ENCODE peak calls at places on chromosomes 11 and 22, in six cellular contexts. U, X, D, P, I and S are unnamed samples.

GRCh38 chr22:43440103-43440387 is 28.2 kb downstream of the MPPED1 start:
- DNase-seq in U (no peak), P (no peak), I (no peak), X (no peak), D (no peak), S (no peak)

GRCh38 chr22:41256254-41256897 is 15.6 kb upstream of the CHADL start:
- DNase-seq in P (no peak), I (no peak), X (no peak), D (peak), U (no peak), S (no peak)

GRCh38 chr11:35237860-35238715 is 99.1 kb downstream of the CD44 start:
- DNase-seq in U (no peak), P (no peak), D (peak), I (peak), X (no peak), S (no peak)

GRCh38 chr11:103942646-103943045 is 93.8 kb upstream of the DDI1 start:
- DNase-seq in U (no peak), D (peak), I (no peak), X (no peak), P (no peak), S (no peak)

GRCh38 chr11:19725379-19726079 is 12.9 kb downstream of the NAV2 start:
- DNase-seq in I (no peak), U (peak), P (peak), X (peak), D (no peak), S (no peak)

GRCh38 chr11:18668131-18668530 is 30.4 kb upstream of the TMEM86A start:
- DNase-seq in P (no peak), D (no peak), U (no peak), I (no peak), X (no peak), S (no peak)

GRCh38 chr11:99327527-99327926 is 306.8 kb downstream of the CNTN5 start:
- DNase-seq in X (no peak), I (no peak), D (no peak), U (no peak), P (no peak), S (no peak)

GRCh38 chr11:119114351-119114750 is 7.0 kb upstream of the HINFP start:
- DNase-seq in U (no peak), D (no peak), P (no peak), X (no peak), I (no peak), S (no peak)

GRCh38 chr22:44894782-44895181 is 115.0 kb downstream of the PHF21B start:
- DNase-seq in D (no peak), X (peak), I (no peak), U (no peak), P (no peak), S (peak)

GRCh38 chr11:124823512-124824376 is 23.5 kb upstream of the MSANTD2 start:
- DNase-seq in X (no peak), D (no peak), U (no peak), I (no peak), P (no peak), S (no peak)

GRCh38 chr11:25319068-25319467 is 822.2 kb downstream of the LUZP2 start:
- DNase-seq in D (no peak), P (no peak), U (no peak), I (no peak), X (no peak), S (no peak)

GRCh38 chr11:20668844-20669832 is at the start of gene NELL1:
- DNase-seq in P (no peak), D (no peak), X (no peak), U (peak), I (no peak), S (no peak)

GRCh38 chr22:21032843-21033688 is 705 bp upstream of the SLC7A4 start:
- DNase-seq in X (no peak), P (no peak), I (no peak), U (peak), D (no peak), S (no peak)

GRCh38 chr22:27885977-27886842 is 32.8 kb downstream of the PITPNB start:
- DNase-seq in D (peak), X (no peak), U (no peak), I (peak), P (peak), S (no peak)

GRCh38 chr11:6251120-6251733 is 8.4 kb upstream of the CCKBR start:
- DNase-seq in I (no peak), P (peak), D (peak), X (peak), U (peak), S (no peak)

GRCh38 chr11:4531666-4532065 is 13.3 kb upstream of the OR52M1 start:
- DNase-seq in X (no peak), D (no peak), I (no peak), P (no peak), U (no peak), S (no peak)

GRCh38 chr11:3735827-3736226 is 61.5 kb downstream of the NUP98 start:
- DNase-seq in I (no peak), U (no peak), D (peak), P (no peak), X (no peak), S (no peak)

GRCh38 chr11:3866206-3866605 is 10.7 kb downstream of the STIM1 start:
- DNase-seq in I (no peak), D (no peak), U (peak), P (no peak), X (no peak), S (no peak)

GRCh38 chr11:97111559-97111958 is 721.7 kb downstream of the JRKL start:
- DNase-seq in X (no peak), D (no peak), U (peak), I (no peak), P (no peak), S (no peak)

GRCh38 chr11:359181-359714 is 10.1 kb upstream of the B4GALNT4 start:
- DNase-seq in I (no peak), U (no peak), X (no peak), P (no peak), D (no peak), S (peak)

GRCh38 chr11:121488145-121488544 is 35.4 kb upstream of the SORL1-AS1 start:
- DNase-seq in I (no peak), X (no peak), D (no peak), U (no peak), P (no peak), S (no peak)

GRCh38 chr22:36377022-36377631 is 10.6 kb downstream of the MYH9 start:
- DNase-seq in U (no peak), I (peak), D (no peak), P (no peak), X (no peak), S (no peak)

GRCh38 chr11:86459682-86460460 is 85.2 kb downstream of the CCDC81 start:
- DNase-seq in P (peak), U (no peak), I (no peak), D (peak), X (peak), S (no peak)

GRCh38 chr11:103682318-103683184 is 353.9 kb upstream of the DDI1 start:
- DNase-seq in X (peak), D (peak), P (peak), I (peak), U (no peak), S (peak)

GRCh38 chr11:128620306-128621175 is 33.2 kb upstream of the ETS1 start:
- DNase-seq in X (no peak), P (no peak), I (no peak), U (no peak), D (no peak), S (no peak)

DNA sequence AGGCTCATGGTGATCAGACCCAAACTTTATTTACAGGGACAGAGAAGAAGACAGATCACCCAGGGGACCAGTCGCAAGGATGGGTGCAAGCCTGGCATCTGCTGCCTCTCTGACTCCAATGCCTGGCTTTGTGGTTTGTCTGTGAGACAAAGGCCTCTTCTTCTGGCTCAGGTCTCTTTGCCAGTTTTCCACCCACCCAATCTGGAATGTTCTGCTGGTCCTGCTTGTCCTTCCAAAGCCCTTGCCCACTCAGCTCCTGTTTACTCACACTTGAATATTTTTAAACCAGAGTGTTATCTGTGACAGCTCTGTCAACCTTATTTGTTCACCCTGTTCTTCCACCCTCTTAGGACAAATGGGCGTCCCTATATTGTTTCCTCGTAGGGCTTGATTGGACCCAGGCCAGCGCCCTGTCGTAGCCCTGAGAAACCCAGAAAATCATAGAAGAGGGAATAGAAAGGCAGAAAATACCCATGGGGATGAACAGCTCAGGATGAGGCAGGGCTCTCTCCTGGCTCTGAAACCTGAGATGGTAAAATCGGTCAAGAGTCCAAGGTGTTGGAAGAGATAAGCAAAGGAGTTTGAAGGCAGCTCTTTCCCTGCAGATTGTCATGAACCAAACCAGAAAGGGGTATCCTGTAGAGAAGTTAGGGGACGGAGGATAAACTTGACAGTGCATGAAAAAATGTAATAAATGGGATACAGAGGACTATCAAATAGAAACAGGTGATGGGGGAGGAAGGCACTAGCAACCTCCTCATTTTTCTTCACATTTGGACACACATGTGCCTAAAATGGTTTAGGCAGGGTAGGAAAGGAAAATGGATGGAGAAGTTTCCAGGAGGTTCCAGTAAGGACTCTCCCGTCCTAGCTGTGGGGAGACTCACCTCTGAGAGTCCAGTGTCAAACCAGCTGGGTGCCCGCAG is 670 bp downstream of the CRYAB start:
- DNase-seq in D (no peak), X (no peak), U (no peak), P (no peak), I (no peak), S (no peak)
- H3K4me3 ChIP-seq in D (no peak), X (peak), U (peak), P (no peak), I (no peak), S (peak)

DNA sequence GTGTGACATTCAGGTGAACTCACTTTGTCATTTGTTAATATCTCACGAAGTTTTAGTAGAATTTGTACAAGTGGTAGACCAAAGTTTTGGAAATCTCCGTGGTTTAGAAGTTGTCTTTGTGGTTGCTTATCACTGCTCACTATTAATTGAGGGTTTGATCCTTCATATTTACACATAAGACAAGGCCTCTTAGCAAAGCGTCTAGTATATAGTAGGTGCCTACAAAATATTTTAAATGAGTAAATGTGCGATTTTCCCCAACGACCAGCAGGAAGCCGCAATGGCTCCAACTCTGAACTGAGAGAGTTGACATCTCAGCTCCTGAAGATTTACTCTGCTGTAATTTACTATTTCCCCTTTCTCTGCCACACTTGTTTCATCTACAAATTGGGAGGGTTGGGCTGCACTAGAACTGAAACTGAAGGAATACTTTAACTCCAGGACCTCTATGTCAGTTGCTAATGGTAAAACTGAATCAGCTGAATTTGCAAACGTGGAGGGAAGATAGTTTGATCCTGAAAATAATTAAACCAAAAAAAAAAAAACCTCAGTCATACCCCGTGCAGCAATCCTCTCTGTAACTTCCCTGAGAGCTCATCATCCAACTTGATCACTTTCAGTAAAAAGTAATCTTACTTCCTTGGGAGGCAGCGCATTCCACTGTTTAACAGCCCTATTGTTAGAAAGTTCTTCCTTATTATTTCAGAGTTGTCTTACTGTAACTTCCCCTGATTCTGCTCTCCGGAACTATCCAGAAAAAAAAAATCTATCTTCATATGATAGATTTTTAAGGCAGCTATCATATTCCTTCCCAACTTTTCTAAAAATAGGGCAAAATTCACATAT is 1.3 kb upstream of the SBF2 start:
- DNase-seq in X (no peak), P (no peak), U (no peak), D (no peak), I (no peak), S (no peak)
- H3K4me3 ChIP-seq in X (peak), P (no peak), U (peak), D (peak), I (no peak), S (peak)

GRCh38 chr22:31105282-31105929 is 2.0 kb downstream of the SELENOM start:
- DNase-seq in D (no peak), U (no peak), I (no peak), P (no peak), X (peak), S (no peak)
- H3K4me3 ChIP-seq in D (no peak), U (peak), I (no peak), P (no peak), X (peak), S (peak)

GRCh38 chr11:84413547-84413946 is 1127.4 kb upstream of the CCDC90B start:
- DNase-seq in D (no peak), X (no peak), I (no peak), U (no peak), P (no peak), S (no peak)
- H3K4me3 ChIP-seq in D (no peak), X (no peak), I (no peak), U (no peak), P (no peak), S (no peak)

GRCh38 chr11:115222218-115222862 is 281.9 kb downstream of the CADM1 start:
- DNase-seq in D (peak), X (no peak), U (no peak), I (no peak), P (no peak), S (no peak)
- H3K4me3 ChIP-seq in D (no peak), X (no peak), U (no peak), I (no peak), P (no peak), S (no peak)

GRCh38 chr11:65439331-65440181 is 17.0 kb downstream of the NEAT1 start:
- DNase-seq in P (no peak), X (peak), I (peak), D (peak), U (no peak), S (peak)

GRCh38 chr11:65440831-65441499 is 18.4 kb downstream of the NEAT1 start:
- DNase-seq in U (no peak), X (peak), I (peak), P (no peak), D (peak), S (peak)

GRCh38 chr11:65436412-65437032 is 13.9 kb downstream of the NEAT1 start:
- DNase-seq in U (peak), P (no peak), I (peak), D (peak), X (peak), S (peak)

GRCh38 chr11:65437436-65438227 is 15.0 kb downstream of the NEAT1 start:
- DNase-seq in P (no peak), X (peak), D (peak), I (peak), U (no peak), S (no peak)

DNA sequence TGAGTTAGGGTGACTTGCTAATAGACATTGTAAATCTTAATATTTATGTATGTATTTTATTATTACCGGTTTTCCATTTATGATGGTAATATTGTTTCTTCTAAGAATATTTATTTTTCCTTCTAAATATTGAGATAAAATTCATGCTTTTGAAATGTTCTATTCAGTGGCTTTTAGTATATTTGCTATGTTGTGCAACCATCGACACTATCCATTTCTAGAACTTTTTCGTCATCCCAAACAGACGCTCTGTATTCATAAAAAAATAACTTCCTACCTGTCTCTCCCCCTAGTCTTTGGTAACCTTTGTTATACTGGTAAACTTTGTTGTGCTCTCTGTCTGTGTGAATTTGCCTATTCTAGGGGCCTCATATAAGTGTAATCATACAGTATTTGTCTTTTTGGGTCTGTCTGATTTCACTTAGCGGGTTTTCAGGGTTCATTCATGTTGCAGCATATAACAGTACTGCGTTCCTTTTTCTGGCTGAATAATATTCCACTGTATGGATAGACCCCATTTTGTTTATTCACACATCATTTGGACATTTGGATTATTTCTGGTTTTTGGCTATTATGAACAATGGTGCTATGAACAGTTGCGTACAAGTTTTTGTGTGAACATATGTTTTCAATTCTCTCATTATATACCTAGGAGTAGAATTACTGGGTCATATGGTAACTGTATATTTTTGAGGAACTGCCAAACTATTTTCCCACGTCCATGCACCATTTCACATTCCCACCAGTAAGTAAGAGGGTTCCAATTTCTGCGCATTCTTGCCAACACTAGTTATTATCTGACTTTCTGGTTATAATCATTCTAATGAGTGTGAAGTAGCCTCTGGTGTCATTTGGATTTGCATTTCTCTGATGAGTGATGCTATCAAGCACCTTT is 15.9 kb downstream of the NEAT1 start:
- DNase-seq in X (no peak), I (no peak), P (no peak), D (peak), U (no peak), S (no peak)
- H3K4me3 ChIP-seq in X (peak), I (no peak), P (no peak), D (no peak), U (peak), S (no peak)

GRCh38 chr11:8758619-8759169 is 76.1 kb downstream of the RPL27A start:
- DNase-seq in I (no peak), P (no peak), D (no peak), U (no peak), X (no peak), S (peak)
- H3K4me3 ChIP-seq in I (no peak), P (no peak), D (no peak), U (no peak), X (no peak), S (no peak)

DNA sequence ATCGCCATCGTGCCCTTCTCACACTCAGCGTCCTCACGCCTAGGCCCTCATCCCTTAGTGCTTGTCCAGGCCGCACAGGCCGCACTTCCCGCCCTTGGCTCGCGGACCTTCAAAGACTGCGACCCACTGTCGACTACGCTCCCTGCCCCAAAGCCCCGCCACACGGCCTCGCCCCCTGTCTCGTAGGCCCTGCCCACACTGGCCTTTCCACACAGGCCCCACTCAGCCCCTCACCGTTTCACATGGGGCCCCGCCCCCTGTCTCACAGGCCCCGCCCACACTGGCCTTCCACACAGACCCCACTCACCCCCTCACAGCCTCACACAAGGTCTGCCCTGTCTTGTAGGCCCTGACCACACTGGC is 11.1 kb downstream of the NRXN2 start:
- DNase-seq in I (no peak), X (no peak), P (no peak), U (no peak), D (no peak), S (no peak)
- H3K4me3 ChIP-seq in I (no peak), X (no peak), P (no peak), U (no peak), D (no peak), S (no peak)

DNA sequence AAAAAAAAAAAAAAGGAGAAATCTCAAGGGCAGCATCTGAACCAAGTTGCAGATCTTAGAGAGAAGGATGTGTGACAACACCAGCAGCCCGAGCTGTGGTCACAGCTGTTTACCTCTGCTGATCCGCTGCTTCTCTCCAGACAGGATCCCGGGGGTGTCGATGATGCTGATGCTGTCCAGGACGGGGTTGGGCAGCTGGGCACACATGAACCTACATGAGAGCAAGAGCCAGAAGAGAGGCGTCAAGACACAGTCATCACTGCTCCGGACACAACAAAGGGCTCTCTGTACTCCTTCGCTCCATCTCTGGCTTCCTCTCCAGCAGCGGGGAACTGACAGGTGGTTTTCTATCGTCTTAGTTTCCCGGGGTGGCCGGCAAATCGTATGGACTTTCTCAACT is 4.1 kb downstream of the EHD1 start:
- DNase-seq in U (no peak), I (peak), D (no peak), P (no peak), X (no peak), S (no peak)
- H3K4me3 ChIP-seq in U (peak), I (peak), D (no peak), P (no peak), X (peak), S (no peak)

GRCh38 chr22:22555596-22555995 is 3.5 kb downstream of the PRAME start:
- DNase-seq in P (no peak), U (no peak), X (no peak), I (no peak), D (no peak), S (no peak)

GRCh38 chr22:22556995-22557925 is 1.8 kb downstream of the PRAME start:
- DNase-seq in D (no peak), X (no peak), U (no peak), P (no peak), I (no peak), S (no peak)

GRCh38 chr22:22556578-22556977 is 2.5 kb downstream of the PRAME start:
- DNase-seq in U (no peak), I (no peak), X (no peak), P (no peak), D (no peak), S (no peak)

GRCh38 chr22:22558972-22559603 is at the start of gene PRAME:
- DNase-seq in D (peak), X (no peak), P (no peak), U (no peak), I (peak), S (no peak)

GRCh38 chr22:22558071-22558971 is 744 bp downstream of the PRAME start:
- DNase-seq in P (no peak), D (no peak), X (no peak), U (no peak), I (no peak), S (no peak)
- H3K4me3 ChIP-seq in P (no peak), D (no peak), X (no peak), U (no peak), I (no peak), S (no peak)